ENCODE peak calls at places on chromosomes 4 and X, in seven cellular contexts. V, I, H, Y, X, R and Q are unnamed samples.

GRCh38 chrX:12975999-12976558 is 1.2 kb downstream of the TMSB4X start:
- DNase-seq in Y (peak), V (peak), H (peak), R (peak), I (peak), X (peak), Q (peak)

GRCh38 chr4:120557372-120557771 is 365.2 kb downstream of the PRDM5 start:
- DNase-seq in X (no peak), I (no peak), V (no peak), H (peak), Y (peak), R (no peak), Q (peak)

GRCh38 chr4:13322681-13323101 is 161.4 kb downstream of the RAB28 start:
- DNase-seq in X (peak), Y (peak), H (peak), I (no peak), V (no peak), R (no peak), Q (peak)

GRCh38 chr4:38163216-38164006 is 203.2 kb downstream of the PTTG2 start:
- DNase-seq in V (no peak), Y (peak), I (no peak), X (peak), H (peak), R (peak), Q (peak)

GRCh38 chrX:53223068-53223693 is 1.8 kb downstream of the KDM5C start:
- DNase-seq in V (no peak), I (no peak), X (no peak), R (no peak), H (no peak), Y (peak), Q (peak)

GRCh38 chrX:39310925-39311324 is 509.7 kb downstream of the MID1IP1 start:
- DNase-seq in X (no peak), I (peak), H (no peak), Y (no peak), V (no peak), R (no peak), Q (no peak)

GRCh38 chr4:165743422-165743821 is 129.6 kb upstream of the TLL1 start:
- DNase-seq in I (no peak), V (no peak), X (no peak), R (no peak), Y (no peak), H (no peak), Q (no peak)

GRCh38 chrX:150841466-150842197 is 56.8 kb downstream of the CD99L2 start:
- DNase-seq in X (no peak), V (no peak), R (no peak), H (peak), Y (peak), I (no peak), Q (peak)

GRCh38 chr4:125085-125820 is 952 bp downstream of the ZNF718 start:
- DNase-seq in X (no peak), R (no peak), Y (peak), V (peak), H (peak), I (peak), Q (peak)

GRCh38 chrX:68685722-68686683 is 38.5 kb downstream of the STARD8 start:
- DNase-seq in I (peak), H (peak), Y (peak), V (peak), R (no peak), X (no peak), Q (no peak)

GRCh38 chr4:6963139-6963611 is 53.5 kb downstream of the TBC1D14 start:
- DNase-seq in X (no peak), Y (no peak), R (no peak), H (no peak), V (no peak), I (no peak), Q (no peak)